ENCODE peak calls at places on chromosomes 13 and 19, in eight cellular contexts. N is Peyer's patch, R is breast epithelium, U is lower leg skin, D is prostate gland, B is stomach, T is adrenal gland, W is H1. K is an unnamed sample.

GRCh38 chr13:21576424-21576823 is 27.5 kb downstream of the MICU2 start:
- DNase-seq in R (no peak), D (no peak), N (no peak), U (no peak), T (no peak), B (no peak), W (no peak), K (peak; percentile 23)

GRCh38 chr13:93522486-93522885 is 295.9 kb downstream of the GPC6 start:
- DNase-seq in D (no peak), N (no peak), R (no peak), B (no peak), W (no peak), U (no peak), T (no peak), K (no peak)

GRCh38 chr13:25988655-25989054 is 63.2 kb downstream of the SHISA2 start:
- DNase-seq in W (no peak), T (no peak), R (no peak), B (no peak), N (no peak), U (no peak), D (no peak), K (no peak)

GRCh38 chr13:113495494-113496251 is 5.2 kb upstream of the DCUN1D2 start:
- DNase-seq in B (no peak), U (no peak), W (no peak), T (no peak), D (no peak), R (no peak), N (no peak), K (no peak)

GRCh38 chr19:35755550-35756371 is 1.1 kb downstream of the HSPB6 start:
- DNase-seq in B (peak; percentile 60), T (peak; percentile 91), N (peak; percentile 30), R (peak; percentile 80), W (no peak), D (peak; percentile 38), U (peak; percentile 96), K (peak; percentile 65)

GRCh38 chr13:92719868-92720267 is 506.7 kb upstream of the GPC6 start:
- DNase-seq in U (no peak), N (no peak), D (no peak), R (no peak), T (no peak), W (no peak), B (no peak), K (no peak)

GRCh38 chr19:6276447-6276846 is 3.3 kb downstream of the MLLT1 start:
- DNase-seq in W (no peak), D (no peak), U (peak; percentile 95), T (peak; percentile 57), B (no peak), N (peak; percentile 32), R (no peak), K (peak; percentile 68)

GRCh38 chr19:409006-409514 is at the start of gene C2CD4C:
- DNase-seq in D (no peak), N (no peak), R (peak; percentile 48), W (peak; percentile 76), U (peak; percentile 82), T (no peak), B (no peak), K (no peak)

GRCh38 chr13:113656015-113656588 is 1.9 kb downstream of the ATP4B start:
- DNase-seq in R (peak; percentile 35), B (peak; percentile 26), D (no peak), W (no peak), U (peak; percentile 80), T (no peak), N (no peak), K (no peak)

GRCh38 chr13:46684287-46685001 is 112.5 kb downstream of the ESD start:
- DNase-seq in U (no peak), R (no peak), N (no peak), B (no peak), D (no peak), W (no peak), T (no peak), K (no peak)

GRCh38 chr13:50341526-50341925 is 326.3 kb downstream of the KCNRG start:
- DNase-seq in B (no peak), N (no peak), T (no peak), R (no peak), U (no peak), W (no peak), D (no peak), K (no peak)

GRCh38 chr13:23610966-23611486 is 40.8 kb downstream of the TNFRSF19 start:
- DNase-seq in D (no peak), W (no peak), T (no peak), B (no peak), U (no peak), R (no peak), N (no peak), K (no peak)

GRCh38 chr13:40536443-40537113 is 129.9 kb downstream of the FOXO1 start:
- DNase-seq in R (peak; percentile 63), D (peak; percentile 88), U (no peak), B (peak; percentile 39), T (no peak), N (no peak), W (no peak), K (no peak)

GRCh38 chr13:20945952-20946383 is 43.4 kb upstream of the XPO4 start:
- DNase-seq in B (no peak), R (no peak), U (no peak), W (peak; percentile 56), D (no peak), N (no peak), T (no peak), K (no peak)

GRCh38 chr19:18857223-18857622 is 25.5 kb downstream of the UPF1 start:
- DNase-seq in R (no peak), N (no peak), T (no peak), W (no peak), B (no peak), U (no peak), D (no peak), K (no peak)

GRCh38 chr19:50252111-50252886 is 48.9 kb downstream of the MYH14 start:
- DNase-seq in N (peak; percentile 22), B (no peak), D (peak; percentile 20), U (no peak), R (no peak), W (peak; percentile 92), T (peak; percentile 27), K (peak; percentile 48)

GRCh38 chr19:1252221-1252817 is 3.9 kb downstream of the MIDN start:
- DNase-seq in U (peak; percentile 98), R (peak; percentile 91), T (peak; percentile 95), B (peak; percentile 92), W (no peak), D (peak; percentile 94), N (peak; percentile 83), K (peak; percentile 67)

GRCh38 chr19:41307954-41308449 is 2.0 kb upstream of the CCDC97 start:
- DNase-seq in W (no peak), B (no peak), U (no peak), N (no peak), D (no peak), R (no peak), T (no peak), K (no peak)
- TF ChIP-seq POLR2A in W (no peak), B (no peak), U (no peak), N (no peak), D (no peak), R (no peak), T (no peak), K (no peak)

GRCh38 chr19:51632126-51632525 is 1.9 kb upstream of the SIGLEC5 start:
- DNase-seq in B (no peak), U (no peak), T (no peak), D (no peak), N (no peak), W (no peak), R (no peak), K (no peak)

GRCh38 chr19:51628153-51628939 is 1.9 kb downstream of the SIGLEC5 start:
- DNase-seq in R (no peak), U (peak; percentile 43), B (no peak), N (no peak), T (no peak), D (no peak), W (no peak), K (no peak)

GRCh38 chr19:51626675-51627074 is 3.5 kb downstream of the SIGLEC5 start:
- DNase-seq in U (no peak), D (no peak), T (no peak), R (no peak), W (no peak), N (no peak), B (no peak), K (no peak)

DNA sequence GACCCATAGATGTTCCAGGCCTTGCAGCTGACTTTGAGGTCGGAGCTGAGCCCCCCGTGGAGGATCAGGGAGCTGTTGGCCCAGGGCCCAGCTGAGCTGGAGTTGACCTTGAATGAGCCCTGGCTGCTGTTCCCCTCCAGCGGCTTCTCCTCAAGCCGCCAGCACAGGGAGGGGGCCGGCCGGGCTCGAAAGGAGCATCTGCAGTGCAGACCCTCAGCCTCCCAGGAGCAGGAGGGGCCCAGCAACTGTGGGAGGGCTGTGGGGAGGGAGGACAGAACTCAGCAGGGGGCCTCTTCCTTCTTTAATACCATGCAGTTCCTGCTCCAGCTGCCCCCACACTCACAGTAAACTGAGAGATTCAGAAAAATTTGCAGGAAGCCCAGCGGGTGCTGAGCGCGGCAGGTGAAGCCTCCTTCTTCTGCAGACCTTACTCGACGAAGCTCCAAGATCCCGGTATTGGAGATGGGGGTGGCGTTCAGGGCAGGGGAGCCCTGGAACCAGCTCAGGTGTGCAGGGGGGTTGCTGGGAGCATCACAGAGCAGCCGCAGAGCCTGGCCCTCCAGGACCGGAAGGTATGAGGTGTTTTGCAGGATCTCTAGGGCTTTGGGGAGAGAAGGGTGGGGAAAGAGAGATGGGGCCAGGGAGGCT is 2.6 kb downstream of the SIGLEC5 start:
- DNase-seq in B (no peak), U (no peak), W (no peak), R (no peak), N (no peak), D (no peak), T (no peak), K (no peak)
- TF ChIP-seq POLR2A in B (no peak), U (no peak), W (no peak), R (no peak), N (no peak), D (no peak), T (no peak), K (no peak)

GRCh38 chr19:43779147-43779819 is 1.5 kb downstream of the KCNN4 start:
- DNase-seq in W (no peak), U (no peak), N (no peak), D (peak; percentile 63), T (no peak), R (no peak), B (peak; percentile 68), K (peak; percentile 14)
- TF ChIP-seq POLR2A in W (no peak), U (no peak), N (no peak), D (peak; percentile 29), T (no peak), R (no peak), B (no peak), K (no peak)

DNA sequence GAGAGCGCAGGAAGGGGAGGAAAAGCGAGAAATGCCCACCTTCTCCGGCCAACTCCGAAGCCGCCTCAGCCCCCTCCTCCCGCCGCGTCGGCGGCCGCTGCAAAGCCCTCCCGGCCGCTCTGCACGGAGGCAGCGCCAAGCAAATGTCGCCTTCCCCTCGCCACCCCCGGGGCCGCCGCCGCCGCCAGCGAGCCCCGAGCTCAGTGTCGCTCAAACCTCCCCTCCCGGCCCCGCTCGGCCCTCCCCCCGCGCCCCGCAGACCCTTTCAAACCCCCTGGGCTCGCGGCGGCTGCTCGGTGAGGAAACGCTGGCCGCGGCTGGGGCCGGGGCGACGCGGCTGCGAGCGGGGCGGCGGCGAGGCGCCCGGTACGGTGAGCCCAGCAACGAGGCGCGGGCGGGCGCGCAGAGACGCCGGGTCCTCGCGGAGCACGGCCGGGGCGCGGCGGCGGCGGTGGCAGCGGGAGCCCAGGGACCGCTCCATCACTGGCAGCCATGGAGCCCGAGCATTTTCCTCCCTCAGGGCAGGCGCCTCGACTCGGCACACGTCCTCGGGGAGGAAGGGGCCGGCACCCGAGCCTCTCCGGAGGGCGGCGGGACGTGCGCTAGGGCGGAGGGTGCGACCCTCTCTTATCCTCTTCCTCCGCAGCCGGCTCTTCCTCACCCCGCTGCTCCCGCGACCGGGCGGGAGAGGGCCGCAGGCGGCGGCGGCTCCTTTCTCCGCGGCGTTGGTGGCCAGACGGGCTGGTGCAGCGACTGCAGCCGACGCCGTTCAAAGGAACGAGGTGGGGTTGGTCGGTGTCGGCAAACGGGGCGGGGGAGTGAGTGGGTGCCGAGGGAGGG is 486 bp upstream of the TSC22D1 start:
- DNase-seq in B (peak; percentile 34), R (no peak), N (peak; percentile 27), W (no peak), D (peak; percentile 7), U (peak; percentile 88), T (no peak), K (peak; percentile 65)
- TF ChIP-seq POLR2A in B (no peak), R (no peak), N (no peak), W (peak; percentile 36), D (no peak), U (no peak), T (no peak), K (no peak)